ENCODE peak calls at places on chromosomes 6 and 20, in seven cellular contexts. One of them, this sample, is unnamed.

GRCh38 chr20:58981564-58982364 is 708 bp downstream of the NELFCD start:
- DNase-seq in NCI-H524 treated with DMSO at 0.1 percent for 48 hours: no peak
- DNase-seq in stimulated activated CD8-positive, alpha-beta memory T cell treated with anti-CD3 and anti-CD28 coated beads, Interleukin-15, amount 100 ng/mL, for 24 hours: no peak
- DNase-seq in NCI-H1930: no peak
- DNase-seq in cardiac muscle cell: no peak
- DNase-seq in activated CD4-positive, alpha-beta T cell treated with anti-CD3 and anti-CD28 coated beads, Interleukin-2, amount 50 U/mL, for 1 hour: no peak
- DNase-seq in left ventricle myocardium superior: no peak
- DNase-seq in this sample: no peak

GRCh38 chr6:157304840-157305675 is 18.3 kb downstream of the TMEM242 start:
- DNase-seq in NCI-H524 treated with DMSO at 0.1 percent for 48 hours: no peak
- DNase-seq in stimulated activated CD8-positive, alpha-beta memory T cell treated with anti-CD3 and anti-CD28 coated beads, Interleukin-15, amount 100 ng/mL, for 24 hours: no peak
- DNase-seq in NCI-H1930: no peak
- DNase-seq in cardiac muscle cell: peak; percentile 35
- DNase-seq in activated CD4-positive, alpha-beta T cell treated with anti-CD3 and anti-CD28 coated beads, Interleukin-2, amount 50 U/mL, for 1 hour: no peak
- DNase-seq in left ventricle myocardium superior: no peak
- DNase-seq in this sample: no peak

GRCh38 chr6:31966997-31967925 is 4.7 kb downstream of the DXO start:
- DNase-seq in NCI-H524 treated with DMSO at 0.1 percent for 48 hours: no peak
- DNase-seq in stimulated activated CD8-positive, alpha-beta memory T cell treated with anti-CD3 and anti-CD28 coated beads, Interleukin-15, amount 100 ng/mL, for 24 hours: no peak
- DNase-seq in NCI-H1930: no peak
- DNase-seq in cardiac muscle cell: no peak
- DNase-seq in activated CD4-positive, alpha-beta T cell treated with anti-CD3 and anti-CD28 coated beads, Interleukin-2, amount 50 U/mL, for 1 hour: no peak
- DNase-seq in left ventricle myocardium superior: no peak
- DNase-seq in this sample: peak; percentile 22

GRCh38 chr6:33073431-33073871 is at the start of gene HLA-DPA1:
- DNase-seq in NCI-H524 treated with DMSO at 0.1 percent for 48 hours: no peak
- DNase-seq in stimulated activated CD8-positive, alpha-beta memory T cell treated with anti-CD3 and anti-CD28 coated beads, Interleukin-15, amount 100 ng/mL, for 24 hours: no peak
- DNase-seq in NCI-H1930: no peak
- DNase-seq in cardiac muscle cell: peak; percentile 44
- DNase-seq in activated CD4-positive, alpha-beta T cell treated with anti-CD3 and anti-CD28 coated beads, Interleukin-2, amount 50 U/mL, for 1 hour: peak; percentile 8
- DNase-seq in left ventricle myocardium superior: no peak
- DNase-seq in this sample: no peak

GRCh38 chr20:23637282-23638221 is at the start of gene CST3:
- DNase-seq in NCI-H524 treated with DMSO at 0.1 percent for 48 hours: peak; percentile 25
- DNase-seq in stimulated activated CD8-positive, alpha-beta memory T cell treated with anti-CD3 and anti-CD28 coated beads, Interleukin-15, amount 100 ng/mL, for 24 hours: no peak
- DNase-seq in NCI-H1930: peak; percentile 54
- DNase-seq in cardiac muscle cell: peak; percentile 94
- DNase-seq in activated CD4-positive, alpha-beta T cell treated with anti-CD3 and anti-CD28 coated beads, Interleukin-2, amount 50 U/mL, for 1 hour: no peak
- DNase-seq in left ventricle myocardium superior: peak; percentile 95
- DNase-seq in this sample: peak; percentile 95

GRCh38 chr6:20978176-20978614 is 443.9 kb downstream of the CDKAL1 start:
- DNase-seq in NCI-H524 treated with DMSO at 0.1 percent for 48 hours: no peak
- DNase-seq in stimulated activated CD8-positive, alpha-beta memory T cell treated with anti-CD3 and anti-CD28 coated beads, Interleukin-15, amount 100 ng/mL, for 24 hours: no peak
- DNase-seq in NCI-H1930: no peak
- DNase-seq in cardiac muscle cell: peak; percentile 15
- DNase-seq in activated CD4-positive, alpha-beta T cell treated with anti-CD3 and anti-CD28 coated beads, Interleukin-2, amount 50 U/mL, for 1 hour: no peak
- DNase-seq in left ventricle myocardium superior: no peak
- DNase-seq in this sample: no peak

GRCh38 chr20:22289442-22289841 is 294.9 kb downstream of the FOXA2 start:
- DNase-seq in NCI-H524 treated with DMSO at 0.1 percent for 48 hours: no peak
- DNase-seq in stimulated activated CD8-positive, alpha-beta memory T cell treated with anti-CD3 and anti-CD28 coated beads, Interleukin-15, amount 100 ng/mL, for 24 hours: no peak
- DNase-seq in NCI-H1930: no peak
- DNase-seq in cardiac muscle cell: no peak
- DNase-seq in activated CD4-positive, alpha-beta T cell treated with anti-CD3 and anti-CD28 coated beads, Interleukin-2, amount 50 U/mL, for 1 hour: no peak
- DNase-seq in left ventricle myocardium superior: no peak
- DNase-seq in this sample: no peak

GRCh38 chr6:56076033-56076432 is 171.3 kb downstream of the COL21A1 start:
- DNase-seq in NCI-H524 treated with DMSO at 0.1 percent for 48 hours: no peak
- DNase-seq in stimulated activated CD8-positive, alpha-beta memory T cell treated with anti-CD3 and anti-CD28 coated beads, Interleukin-15, amount 100 ng/mL, for 24 hours: no peak
- DNase-seq in NCI-H1930: no peak
- DNase-seq in cardiac muscle cell: peak; percentile 25
- DNase-seq in activated CD4-positive, alpha-beta T cell treated with anti-CD3 and anti-CD28 coated beads, Interleukin-2, amount 50 U/mL, for 1 hour: no peak
- DNase-seq in left ventricle myocardium superior: no peak
- DNase-seq in this sample: no peak

GRCh38 chr6:16676978-16677377 is 84.3 kb downstream of the ATXN1 start:
- DNase-seq in NCI-H524 treated with DMSO at 0.1 percent for 48 hours: no peak
- DNase-seq in stimulated activated CD8-positive, alpha-beta memory T cell treated with anti-CD3 and anti-CD28 coated beads, Interleukin-15, amount 100 ng/mL, for 24 hours: no peak
- DNase-seq in NCI-H1930: no peak
- DNase-seq in cardiac muscle cell: peak; percentile 69
- DNase-seq in activated CD4-positive, alpha-beta T cell treated with anti-CD3 and anti-CD28 coated beads, Interleukin-2, amount 50 U/mL, for 1 hour: no peak
- DNase-seq in left ventricle myocardium superior: no peak
- DNase-seq in this sample: no peak

GRCh38 chr20:44083220-44083933 is 103.6 kb downstream of the JPH2 start:
- DNase-seq in NCI-H524 treated with DMSO at 0.1 percent for 48 hours: no peak
- DNase-seq in stimulated activated CD8-positive, alpha-beta memory T cell treated with anti-CD3 and anti-CD28 coated beads, Interleukin-15, amount 100 ng/mL, for 24 hours: no peak
- DNase-seq in NCI-H1930: no peak
- DNase-seq in cardiac muscle cell: no peak
- DNase-seq in activated CD4-positive, alpha-beta T cell treated with anti-CD3 and anti-CD28 coated beads, Interleukin-2, amount 50 U/mL, for 1 hour: no peak
- DNase-seq in left ventricle myocardium superior: peak; percentile 81
- DNase-seq in this sample: peak; percentile 76

GRCh38 chr6:111564482-111564945 is 41.2 kb downstream of the TRAF3IP2 start:
- DNase-seq in NCI-H524 treated with DMSO at 0.1 percent for 48 hours: peak; percentile 43
- DNase-seq in stimulated activated CD8-positive, alpha-beta memory T cell treated with anti-CD3 and anti-CD28 coated beads, Interleukin-15, amount 100 ng/mL, for 24 hours: no peak
- DNase-seq in NCI-H1930: no peak
- DNase-seq in cardiac muscle cell: peak; percentile 29
- DNase-seq in activated CD4-positive, alpha-beta T cell treated with anti-CD3 and anti-CD28 coated beads, Interleukin-2, amount 50 U/mL, for 1 hour: no peak
- DNase-seq in left ventricle myocardium superior: peak; percentile 74
- DNase-seq in this sample: no peak

GRCh38 chr6:33116881-33117711 is 41.3 kb downstream of the HLA-DPB1 start:
- DNase-seq in NCI-H524 treated with DMSO at 0.1 percent for 48 hours: no peak
- DNase-seq in stimulated activated CD8-positive, alpha-beta memory T cell treated with anti-CD3 and anti-CD28 coated beads, Interleukin-15, amount 100 ng/mL, for 24 hours: no peak
- DNase-seq in NCI-H1930: no peak
- DNase-seq in cardiac muscle cell: peak; percentile 19
- DNase-seq in activated CD4-positive, alpha-beta T cell treated with anti-CD3 and anti-CD28 coated beads, Interleukin-2, amount 50 U/mL, for 1 hour: no peak
- DNase-seq in left ventricle myocardium superior: no peak
- DNase-seq in this sample: no peak

GRCh38 chr6:162055365-162055764 is 672.2 kb downstream of the PRKN start:
- DNase-seq in NCI-H524 treated with DMSO at 0.1 percent for 48 hours: no peak
- DNase-seq in stimulated activated CD8-positive, alpha-beta memory T cell treated with anti-CD3 and anti-CD28 coated beads, Interleukin-15, amount 100 ng/mL, for 24 hours: no peak
- DNase-seq in NCI-H1930: no peak
- DNase-seq in cardiac muscle cell: no peak
- DNase-seq in activated CD4-positive, alpha-beta T cell treated with anti-CD3 and anti-CD28 coated beads, Interleukin-2, amount 50 U/mL, for 1 hour: no peak
- DNase-seq in left ventricle myocardium superior: no peak
- DNase-seq in this sample: no peak

GRCh38 chr20:51376121-51376520 is 166.4 kb downstream of the NFATC2 start:
- DNase-seq in NCI-H524 treated with DMSO at 0.1 percent for 48 hours: no peak
- DNase-seq in stimulated activated CD8-positive, alpha-beta memory T cell treated with anti-CD3 and anti-CD28 coated beads, Interleukin-15, amount 100 ng/mL, for 24 hours: no peak
- DNase-seq in NCI-H1930: no peak
- DNase-seq in cardiac muscle cell: no peak
- DNase-seq in activated CD4-positive, alpha-beta T cell treated with anti-CD3 and anti-CD28 coated beads, Interleukin-2, amount 50 U/mL, for 1 hour: no peak
- DNase-seq in left ventricle myocardium superior: no peak
- DNase-seq in this sample: no peak

GRCh38 chr6:158854214-158855101 is 35.3 kb upstream of the EZR start:
- DNase-seq in NCI-H524 treated with DMSO at 0.1 percent for 48 hours: no peak
- DNase-seq in stimulated activated CD8-positive, alpha-beta memory T cell treated with anti-CD3 and anti-CD28 coated beads, Interleukin-15, amount 100 ng/mL, for 24 hours: no peak
- DNase-seq in NCI-H1930: no peak
- DNase-seq in cardiac muscle cell: peak; percentile 74
- DNase-seq in activated CD4-positive, alpha-beta T cell treated with anti-CD3 and anti-CD28 coated beads, Interleukin-2, amount 50 U/mL, for 1 hour: peak; percentile 11
- DNase-seq in left ventricle myocardium superior: no peak
- DNase-seq in this sample: no peak

GRCh38 chr20:36116813-36117441 is 37.6 kb upstream of the EPB41L1 start:
- DNase-seq in NCI-H524 treated with DMSO at 0.1 percent for 48 hours: no peak
- DNase-seq in stimulated activated CD8-positive, alpha-beta memory T cell treated with anti-CD3 and anti-CD28 coated beads, Interleukin-15, amount 100 ng/mL, for 24 hours: no peak
- DNase-seq in NCI-H1930: no peak
- DNase-seq in cardiac muscle cell: peak; percentile 77
- DNase-seq in activated CD4-positive, alpha-beta T cell treated with anti-CD3 and anti-CD28 coated beads, Interleukin-2, amount 50 U/mL, for 1 hour: no peak
- DNase-seq in left ventricle myocardium superior: no peak
- DNase-seq in this sample: no peak

GRCh38 chr6:112370946-112371345 is 23.8 kb downstream of the RFPL4B start:
- DNase-seq in NCI-H524 treated with DMSO at 0.1 percent for 48 hours: no peak
- DNase-seq in stimulated activated CD8-positive, alpha-beta memory T cell treated with anti-CD3 and anti-CD28 coated beads, Interleukin-15, amount 100 ng/mL, for 24 hours: no peak
- DNase-seq in NCI-H1930: no peak
- DNase-seq in cardiac muscle cell: peak; percentile 23
- DNase-seq in activated CD4-positive, alpha-beta T cell treated with anti-CD3 and anti-CD28 coated beads, Interleukin-2, amount 50 U/mL, for 1 hour: no peak
- DNase-seq in left ventricle myocardium superior: no peak
- DNase-seq in this sample: no peak

GRCh38 chr6:3620389-3620788 is 131.1 kb downstream of the PXDC1 start:
- DNase-seq in NCI-H524 treated with DMSO at 0.1 percent for 48 hours: no peak
- DNase-seq in stimulated activated CD8-positive, alpha-beta memory T cell treated with anti-CD3 and anti-CD28 coated beads, Interleukin-15, amount 100 ng/mL, for 24 hours: no peak
- DNase-seq in NCI-H1930: no peak
- DNase-seq in cardiac muscle cell: no peak
- DNase-seq in activated CD4-positive, alpha-beta T cell treated with anti-CD3 and anti-CD28 coated beads, Interleukin-2, amount 50 U/mL, for 1 hour: no peak
- DNase-seq in left ventricle myocardium superior: no peak
- DNase-seq in this sample: no peak

This sample was measured in Right ventricle myocardium superior.